ENCODE peak calls at places on chromosomes 12 and 14, in seven cellular contexts. One of them, this sample, is unnamed.

GRCh38 chr14:85175556-85175955 is 354.4 kb upstream of the FLRT2 start:
- DNase-seq in head of caudate nucleus: no peak
- DNase-seq in HEK293T: no peak
- DNase-seq in heart right ventricle: no peak
- DNase-seq in stimulated activated CD8-positive, alpha-beta memory T cell treated with anti-CD3 and anti-CD28 coated beads, Interleukin-15, amount 100 ng/mL, for 24 hours: no peak
- DNase-seq in H4: no peak
- DNase-seq in glutamatergic neuron: no peak
- DNase-seq in this sample: no peak

GRCh38 chr14:35821546-35822411 is 4.4 kb upstream of the BRMS1L start:
- DNase-seq in head of caudate nucleus: no peak
- DNase-seq in HEK293T: peak
- DNase-seq in heart right ventricle: no peak
- DNase-seq in stimulated activated CD8-positive, alpha-beta memory T cell treated with anti-CD3 and anti-CD28 coated beads, Interleukin-15, amount 100 ng/mL, for 24 hours: no peak
- DNase-seq in H4: peak
- DNase-seq in glutamatergic neuron: no peak
- DNase-seq in this sample: no peak

GRCh38 chr12:110600254-110600653 is 13.7 kb upstream of the TCTN1 start:
- DNase-seq in head of caudate nucleus: no peak
- DNase-seq in HEK293T: no peak
- DNase-seq in heart right ventricle: no peak
- DNase-seq in stimulated activated CD8-positive, alpha-beta memory T cell treated with anti-CD3 and anti-CD28 coated beads, Interleukin-15, amount 100 ng/mL, for 24 hours: no peak
- DNase-seq in H4: peak
- DNase-seq in glutamatergic neuron: no peak
- DNase-seq in this sample: no peak

GRCh38 chr12:110704231-110704630 is 15.3 kb upstream of the HVCN1 start:
- DNase-seq in head of caudate nucleus: no peak
- DNase-seq in HEK293T: no peak
- DNase-seq in heart right ventricle: no peak
- DNase-seq in stimulated activated CD8-positive, alpha-beta memory T cell treated with anti-CD3 and anti-CD28 coated beads, Interleukin-15, amount 100 ng/mL, for 24 hours: no peak
- DNase-seq in H4: no peak
- DNase-seq in glutamatergic neuron: no peak
- DNase-seq in this sample: no peak

GRCh38 chr12:65827827-65828231 is 3.5 kb downstream of the HMGA2 start:
- DNase-seq in head of caudate nucleus: no peak
- DNase-seq in HEK293T: no peak
- DNase-seq in heart right ventricle: no peak
- DNase-seq in stimulated activated CD8-positive, alpha-beta memory T cell treated with anti-CD3 and anti-CD28 coated beads, Interleukin-15, amount 100 ng/mL, for 24 hours: no peak
- DNase-seq in H4: no peak
- DNase-seq in glutamatergic neuron: no peak
- DNase-seq in this sample: no peak

GRCh38 chr14:88380405-88380804 is 5.1 kb upstream of the SPATA7 start:
- DNase-seq in head of caudate nucleus: no peak
- DNase-seq in HEK293T: no peak
- DNase-seq in heart right ventricle: no peak
- DNase-seq in stimulated activated CD8-positive, alpha-beta memory T cell treated with anti-CD3 and anti-CD28 coated beads, Interleukin-15, amount 100 ng/mL, for 24 hours: no peak
- DNase-seq in H4: no peak
- DNase-seq in glutamatergic neuron: no peak
- DNase-seq in this sample: no peak

GRCh38 chr12:113269257-113269943 is 48.1 kb downstream of the TPCN1 start:
- DNase-seq in head of caudate nucleus: no peak
- DNase-seq in HEK293T: no peak
- DNase-seq in heart right ventricle: no peak
- DNase-seq in stimulated activated CD8-positive, alpha-beta memory T cell treated with anti-CD3 and anti-CD28 coated beads, Interleukin-15, amount 100 ng/mL, for 24 hours: no peak
- DNase-seq in H4: no peak
- DNase-seq in glutamatergic neuron: no peak
- DNase-seq in this sample: no peak

GRCh38 chr14:75258079-75258802 is 20.4 kb upstream of the FOS start:
- DNase-seq in head of caudate nucleus: no peak
- DNase-seq in HEK293T: no peak
- DNase-seq in heart right ventricle: no peak
- DNase-seq in stimulated activated CD8-positive, alpha-beta memory T cell treated with anti-CD3 and anti-CD28 coated beads, Interleukin-15, amount 100 ng/mL, for 24 hours: no peak
- DNase-seq in H4: no peak
- DNase-seq in glutamatergic neuron: no peak
- DNase-seq in this sample: peak

GRCh38 chr14:30791522-30792351 is 82.6 kb upstream of the COCH start:
- DNase-seq in head of caudate nucleus: no peak
- DNase-seq in HEK293T: no peak
- DNase-seq in heart right ventricle: no peak
- DNase-seq in stimulated activated CD8-positive, alpha-beta memory T cell treated with anti-CD3 and anti-CD28 coated beads, Interleukin-15, amount 100 ng/mL, for 24 hours: no peak
- DNase-seq in H4: no peak
- DNase-seq in glutamatergic neuron: no peak
- DNase-seq in this sample: no peak

GRCh38 chr12:25364529-25365339 is 114.0 kb upstream of the KRAS start:
- DNase-seq in head of caudate nucleus: no peak
- DNase-seq in HEK293T: no peak
- DNase-seq in heart right ventricle: no peak
- DNase-seq in stimulated activated CD8-positive, alpha-beta memory T cell treated with anti-CD3 and anti-CD28 coated beads, Interleukin-15, amount 100 ng/mL, for 24 hours: no peak
- DNase-seq in H4: no peak
- DNase-seq in glutamatergic neuron: no peak
- DNase-seq in this sample: no peak

GRCh38 chr12:75727577-75727976 is 216.2 kb upstream of the KRR1 start:
- DNase-seq in head of caudate nucleus: no peak
- DNase-seq in HEK293T: no peak
- DNase-seq in heart right ventricle: no peak
- DNase-seq in stimulated activated CD8-positive, alpha-beta memory T cell treated with anti-CD3 and anti-CD28 coated beads, Interleukin-15, amount 100 ng/mL, for 24 hours: no peak
- DNase-seq in H4: no peak
- DNase-seq in glutamatergic neuron: no peak
- DNase-seq in this sample: no peak

GRCh38 chr12:124544311-124544970 is 23.0 kb downstream of the NCOR2 start:
- DNase-seq in head of caudate nucleus: no peak
- DNase-seq in HEK293T: no peak
- DNase-seq in heart right ventricle: no peak
- DNase-seq in stimulated activated CD8-positive, alpha-beta memory T cell treated with anti-CD3 and anti-CD28 coated beads, Interleukin-15, amount 100 ng/mL, for 24 hours: no peak
- DNase-seq in H4: no peak
- DNase-seq in glutamatergic neuron: no peak
- DNase-seq in this sample: no peak

GRCh38 chr12:57434517-57435223 is at the start of gene INHBC:
- DNase-seq in head of caudate nucleus: no peak
- DNase-seq in HEK293T: no peak
- DNase-seq in heart right ventricle: no peak
- DNase-seq in stimulated activated CD8-positive, alpha-beta memory T cell treated with anti-CD3 and anti-CD28 coated beads, Interleukin-15, amount 100 ng/mL, for 24 hours: no peak
- DNase-seq in H4: no peak
- DNase-seq in glutamatergic neuron: no peak
- DNase-seq in this sample: no peak

GRCh38 chr14:99681832-99682148 is 2.3 kb upstream of the CYP46A1 start:
- DNase-seq in head of caudate nucleus: no peak
- DNase-seq in HEK293T: no peak
- DNase-seq in heart right ventricle: no peak
- DNase-seq in stimulated activated CD8-positive, alpha-beta memory T cell treated with anti-CD3 and anti-CD28 coated beads, Interleukin-15, amount 100 ng/mL, for 24 hours: no peak
- DNase-seq in H4: no peak
- DNase-seq in glutamatergic neuron: no peak
- DNase-seq in this sample: no peak

GRCh38 chr14:77151918-77152588 is 10.5 kb upstream of the ZDHHC22 start:
- DNase-seq in head of caudate nucleus: no peak
- DNase-seq in HEK293T: no peak
- DNase-seq in heart right ventricle: no peak
- DNase-seq in stimulated activated CD8-positive, alpha-beta memory T cell treated with anti-CD3 and anti-CD28 coated beads, Interleukin-15, amount 100 ng/mL, for 24 hours: no peak
- DNase-seq in H4: peak
- DNase-seq in glutamatergic neuron: no peak
- DNase-seq in this sample: no peak

GRCh38 chr14:36443374-36443773 is 76.7 kb downstream of the NKX2-1 start:
- DNase-seq in head of caudate nucleus: no peak
- DNase-seq in HEK293T: no peak
- DNase-seq in heart right ventricle: no peak
- DNase-seq in stimulated activated CD8-positive, alpha-beta memory T cell treated with anti-CD3 and anti-CD28 coated beads, Interleukin-15, amount 100 ng/mL, for 24 hours: no peak
- DNase-seq in H4: no peak
- DNase-seq in glutamatergic neuron: no peak
- DNase-seq in this sample: no peak

GRCh38 chr12:14366211-14366762 is 805 bp downstream of the ATF7IP start:
- DNase-seq in head of caudate nucleus: no peak
- DNase-seq in HEK293T: no peak
- DNase-seq in heart right ventricle: no peak
- DNase-seq in stimulated activated CD8-positive, alpha-beta memory T cell treated with anti-CD3 and anti-CD28 coated beads, Interleukin-15, amount 100 ng/mL, for 24 hours: no peak
- DNase-seq in H4: no peak
- DNase-seq in glutamatergic neuron: no peak
- DNase-seq in this sample: no peak

GRCh38 chr12:122060069-122060468 is 18.5 kb upstream of the MLXIP start:
- DNase-seq in head of caudate nucleus: peak
- DNase-seq in HEK293T: no peak
- DNase-seq in heart right ventricle: peak
- DNase-seq in stimulated activated CD8-positive, alpha-beta memory T cell treated with anti-CD3 and anti-CD28 coated beads, Interleukin-15, amount 100 ng/mL, for 24 hours: no peak
- DNase-seq in H4: no peak
- DNase-seq in glutamatergic neuron: no peak
- DNase-seq in this sample: no peak

GRCh38 chr14:72643317-72643801 is 250.5 kb downstream of the DPF3 start:
- DNase-seq in head of caudate nucleus: no peak
- DNase-seq in HEK293T: no peak
- DNase-seq in heart right ventricle: peak
- DNase-seq in stimulated activated CD8-positive, alpha-beta memory T cell treated with anti-CD3 and anti-CD28 coated beads, Interleukin-15, amount 100 ng/mL, for 24 hours: no peak
- DNase-seq in H4: peak
- DNase-seq in glutamatergic neuron: peak
- DNase-seq in this sample: no peak

GRCh38 chr12:14643247-14643646 is 53.2 kb downstream of the GUCY2C start:
- DNase-seq in head of caudate nucleus: no peak
- DNase-seq in HEK293T: no peak
- DNase-seq in heart right ventricle: no peak
- DNase-seq in stimulated activated CD8-positive, alpha-beta memory T cell treated with anti-CD3 and anti-CD28 coated beads, Interleukin-15, amount 100 ng/mL, for 24 hours: no peak
- DNase-seq in H4: no peak
- DNase-seq in glutamatergic neuron: no peak
- DNase-seq in this sample: no peak

This sample was measured in right atrium auricular region.